ENCODE peak calls at places on chromosomes 7 and 10, in ten cellular contexts. U, T, Z, J, R, W, A, Y, H and E are unnamed samples.

GRCh38 chr7:140229591-140230516 is 53.1 kb upstream of the KDM7A start:
- DNase-seq in U (no peak), A (peak; percentile 36), H (no peak), W (no peak), J (no peak), T (no peak), Y (no peak), Z (no peak), R (no peak), E (no peak)

GRCh38 chr10:6542999-6543430 is 37.1 kb downstream of the PRKCQ start:
- DNase-seq in J (no peak), T (no peak), U (no peak), W (no peak), A (no peak), R (no peak), H (no peak), Y (no peak), Z (no peak), E (no peak)

GRCh38 chr10:66234872-66235271 is 691.0 kb upstream of the LRRTM3 start:
- DNase-seq in J (no peak), A (no peak), W (no peak), H (no peak), Y (no peak), T (no peak), R (no peak), U (no peak), Z (no peak), E (no peak)

GRCh38 chr7:30062587-30062986 is 34.4 kb downstream of the PLEKHA8 start:
- DNase-seq in T (no peak), A (no peak), H (peak; percentile 28), J (no peak), Z (no peak), W (no peak), U (peak; percentile 22), Y (peak; percentile 70), R (peak; percentile 62), E (no peak)

GRCh38 chr7:43501881-43502280 is 81.0 kb upstream of the STK17A start:
- DNase-seq in T (no peak), J (no peak), Z (no peak), U (no peak), R (no peak), W (peak; percentile 75), A (no peak), Y (peak; percentile 65), H (peak; percentile 65), E (no peak)

GRCh38 chr7:7943951-7944350 is 24.6 kb upstream of the GLCCI1 start:
- DNase-seq in J (no peak), U (peak; percentile 78), Z (no peak), A (no peak), W (no peak), R (no peak), Y (no peak), T (no peak), H (no peak), E (no peak)

GRCh38 chr7:101815826-101816488 is 1.5 kb upstream of the CUX1 start:
- DNase-seq in H (peak; percentile 59), W (peak; percentile 60), R (no peak), J (peak; percentile 72), Y (peak; percentile 89), T (peak; percentile 37), Z (peak; percentile 74), U (peak; percentile 48), A (peak; percentile 75), E (peak; percentile 81)

GRCh38 chr10:126133082-126133620 is 236.8 kb downstream of the FANK1 start:
- DNase-seq in A (no peak), T (no peak), Y (no peak), U (no peak), H (no peak), J (no peak), W (no peak), Z (no peak), R (no peak), E (no peak)

GRCh38 chr7:101635484-101635883 is 6.4 kb upstream of the MYL10 start:
- DNase-seq in T (no peak), H (no peak), Y (no peak), U (no peak), R (no peak), Z (no peak), A (no peak), J (no peak), W (no peak), E (no peak)

GRCh38 chr7:128167316-128167691 is 73.8 kb upstream of the LEP start:
- DNase-seq in T (no peak), Y (peak; percentile 62), A (no peak), W (peak; percentile 67), H (peak; percentile 50), J (peak; percentile 30), Z (no peak), U (peak; percentile 54), R (peak; percentile 60), E (no peak)

GRCh38 chr7:116354546-116355422 is 144.4 kb downstream of the TES start:
- DNase-seq in Y (peak; percentile 100), T (no peak), U (peak; percentile 98), J (peak; percentile 88), H (peak; percentile 99), R (peak; percentile 90), A (peak; percentile 17), Z (peak; percentile 88), W (peak; percentile 99), E (peak; percentile 91)

GRCh38 chr7:1025747-1026581 is 18.4 kb upstream of the GPR146 start:
- DNase-seq in W (no peak), Y (no peak), A (no peak), Z (no peak), R (no peak), T (no peak), J (no peak), U (no peak), H (no peak), E (no peak)

GRCh38 chr10:50637003-50637579 is 13.3 kb upstream of the SGMS1 start:
- DNase-seq in J (no peak), H (no peak), R (no peak), U (no peak), A (no peak), W (no peak), T (no peak), Y (no peak), Z (no peak), E (no peak)

DNA sequence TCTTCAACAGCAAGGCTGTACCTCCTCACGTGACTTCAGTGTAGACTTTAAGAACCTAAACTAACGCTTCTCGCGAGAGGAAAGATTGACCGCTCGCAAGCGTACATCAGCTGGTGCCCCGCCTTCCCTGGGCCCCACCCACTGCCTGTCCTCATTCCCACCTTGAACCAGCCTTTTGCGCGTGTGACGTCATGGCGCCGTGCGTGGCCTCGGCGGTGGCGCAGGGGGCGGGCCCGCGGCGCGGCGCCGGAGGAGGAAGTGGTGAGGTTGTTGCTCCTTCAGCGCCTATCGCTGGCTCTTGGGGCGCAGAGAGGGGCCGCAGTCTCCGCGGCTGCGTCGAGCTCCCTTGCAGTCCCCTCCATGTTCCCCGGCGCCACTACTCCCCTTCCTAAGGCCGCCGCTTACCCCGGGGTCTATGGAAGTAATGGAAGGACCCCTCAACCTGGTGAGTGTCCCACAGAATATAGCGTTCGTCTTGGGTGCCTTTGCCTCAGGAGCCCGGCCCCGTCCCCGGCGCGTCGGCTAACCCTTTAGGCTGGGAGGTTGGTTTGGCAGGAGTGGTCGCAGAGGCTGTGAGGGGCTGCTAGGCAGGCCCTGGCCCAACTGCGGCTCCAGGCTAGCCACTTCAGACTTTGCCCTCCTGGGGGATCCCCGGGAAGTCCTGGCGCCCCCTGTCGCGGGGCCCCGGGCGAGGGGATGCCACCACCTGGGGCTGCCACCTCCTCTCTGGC is at the start of gene NRBF2:
- DNase-seq in H (peak; percentile 96), R (peak; percentile 91), T (peak; percentile 91), W (peak; percentile 99), Y (peak; percentile 99), Z (peak; percentile 98), A (peak; percentile 95), U (peak; percentile 95), J (peak; percentile 97), E (peak; percentile 99)
- TF ChIP-seq CTCF in H (peak; percentile 35), R (peak; percentile 14), T (no peak), W (peak; percentile 54), Y (peak; percentile 36), Z (peak; percentile 41), A (no peak), U (peak; percentile 40), J (no peak), E (no peak)

GRCh38 chr10:119350529-119351001 is 143.2 kb downstream of the GRK5 start:
- DNase-seq in W (no peak), Y (peak; percentile 80), A (no peak), T (no peak), J (no peak), U (no peak), R (no peak), H (no peak), Z (peak; percentile 42), E (no peak)

GRCh38 chr10:119349341-119349740 is 142.0 kb downstream of the GRK5 start:
- DNase-seq in W (no peak), H (no peak), R (no peak), U (no peak), Z (no peak), Y (no peak), T (no peak), A (no peak), J (peak; percentile 19), E (no peak)

GRCh38 chr10:119353438-119353837 is 146.1 kb downstream of the GRK5 start:
- DNase-seq in W (no peak), Z (no peak), T (no peak), Y (no peak), J (no peak), A (no peak), U (no peak), H (no peak), R (no peak), E (no peak)

GRCh38 chr10:119349937-119350513 is 142.7 kb downstream of the GRK5 start:
- DNase-seq in Z (no peak), U (no peak), W (no peak), J (no peak), Y (no peak), H (no peak), R (no peak), T (no peak), A (no peak), E (no peak)

DNA sequence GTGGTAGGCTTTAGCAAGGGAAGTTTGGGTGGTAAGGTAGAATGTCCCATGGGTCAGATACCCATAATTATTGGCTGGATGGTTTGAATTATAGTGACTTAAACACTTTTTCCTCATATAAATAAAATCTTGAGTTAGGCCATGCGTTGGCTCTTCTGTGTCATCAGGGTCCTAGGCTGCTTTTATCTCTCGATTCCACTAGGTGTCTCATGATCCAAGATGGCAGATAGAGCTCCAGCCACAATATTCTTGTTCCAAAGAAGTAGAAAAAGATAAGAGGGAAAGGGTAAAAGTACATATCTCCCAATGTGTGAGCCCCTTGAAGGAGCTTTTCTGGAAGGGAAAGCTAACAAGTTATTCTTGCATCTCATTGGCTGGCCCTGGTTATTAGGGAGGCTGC is 144.7 kb downstream of the GRK5 start:
- DNase-seq in W (no peak), T (no peak), R (no peak), H (no peak), Y (no peak), U (no peak), J (no peak), Z (no peak), A (no peak), E (no peak)
- TF ChIP-seq CTCF in W (peak; percentile 6), T (no peak), R (no peak), H (no peak), Y (no peak), U (no peak), J (no peak), Z (no peak), A (no peak), E (no peak)

GRCh38 chr10:132001238-132001977 is 19.7 kb upstream of the BNIP3 start:
- DNase-seq in A (no peak), Z (no peak), H (no peak), T (no peak), U (peak; percentile 37), W (no peak), Y (peak; percentile 65), R (no peak), J (no peak), E (no peak)
- TF ChIP-seq CTCF in A (no peak), Z (peak; percentile 36), H (no peak), T (no peak), U (peak; percentile 24), W (no peak), Y (peak; percentile 19), R (no peak), J (no peak), E (no peak)

GRCh38 chr10:100562806-100563293 is 27.1 kb downstream of the HIF1AN start:
- DNase-seq in U (peak; percentile 29), H (no peak), Z (no peak), R (peak; percentile 56), J (no peak), A (peak; percentile 67), Y (peak; percentile 72), W (peak; percentile 23), T (no peak), E (no peak)
- TF ChIP-seq CTCF in U (peak; percentile 56), H (peak; percentile 25), Z (no peak), R (no peak), J (peak; percentile 10), A (no peak), Y (peak; percentile 57), W (peak; percentile 63), T (peak; percentile 20), E (no peak)